ENCODE peak calls at places on chromosome 10, in seven cellular contexts. One of them, this sample, is unnamed.

GRCh38 chr10:16649757-16650156 is 128.1 kb upstream of the C1QL3 start:
- DNase-seq in HS-5: no peak
- DNase-seq in A172: no peak
- DNase-seq in testis: no peak
- DNase-seq in astrocyte of the spinal cord: no peak
- DNase-seq in GM04503: no peak
- DNase-seq in HuH-7.5: no peak
- DNase-seq in this sample: no peak

GRCh38 chr10:49756641-49757040 is 5.5 kb downstream of the OGDHL start:
- DNase-seq in HS-5: no peak
- DNase-seq in A172: no peak
- DNase-seq in testis: no peak
- DNase-seq in astrocyte of the spinal cord: no peak
- DNase-seq in GM04503: no peak
- DNase-seq in HuH-7.5: no peak
- DNase-seq in this sample: no peak

GRCh38 chr10:80206277-80206655 is 929 bp upstream of the ANXA11 start:
- DNase-seq in HS-5: no peak
- DNase-seq in A172: no peak
- DNase-seq in testis: no peak
- DNase-seq in astrocyte of the spinal cord: no peak
- DNase-seq in GM04503: no peak
- DNase-seq in HuH-7.5: no peak
- DNase-seq in this sample: no peak

GRCh38 chr10:32190890-32191491 is 134.8 kb upstream of the KIF5B start:
- DNase-seq in HS-5: no peak
- DNase-seq in A172: peak
- DNase-seq in testis: no peak
- DNase-seq in astrocyte of the spinal cord: peak
- DNase-seq in GM04503: no peak
- DNase-seq in HuH-7.5: no peak
- DNase-seq in this sample: no peak

GRCh38 chr10:120517196-120517595 is 60.2 kb downstream of the PLPP4 start:
- DNase-seq in HS-5: no peak
- DNase-seq in A172: no peak
- DNase-seq in testis: no peak
- DNase-seq in astrocyte of the spinal cord: no peak
- DNase-seq in GM04503: no peak
- DNase-seq in HuH-7.5: no peak
- DNase-seq in this sample: no peak

GRCh38 chr10:44333511-44333910 is 51.4 kb downstream of the CXCL12 start:
- DNase-seq in HS-5: no peak
- DNase-seq in A172: no peak
- DNase-seq in testis: no peak
- DNase-seq in astrocyte of the spinal cord: no peak
- DNase-seq in GM04503: no peak
- DNase-seq in HuH-7.5: no peak
- DNase-seq in this sample: no peak

GRCh38 chr10:107740962-107741690 is 576.6 kb upstream of the SORCS1 start:
- DNase-seq in HS-5: peak
- DNase-seq in A172: peak
- DNase-seq in testis: no peak
- DNase-seq in astrocyte of the spinal cord: peak
- DNase-seq in GM04503: no peak
- DNase-seq in HuH-7.5: no peak
- DNase-seq in this sample: no peak

GRCh38 chr10:121860810-121861209 is 67.0 kb downstream of the ATE1 start:
- DNase-seq in HS-5: no peak
- DNase-seq in A172: no peak
- DNase-seq in testis: no peak
- DNase-seq in astrocyte of the spinal cord: no peak
- DNase-seq in GM04503: no peak
- DNase-seq in HuH-7.5: no peak
- DNase-seq in this sample: no peak

GRCh38 chr10:5632430-5632829 is 34.0 kb downstream of the ASB13 start:
- DNase-seq in HS-5: no peak
- DNase-seq in A172: peak
- DNase-seq in testis: no peak
- DNase-seq in astrocyte of the spinal cord: no peak
- DNase-seq in GM04503: no peak
- DNase-seq in HuH-7.5: peak
- DNase-seq in this sample: no peak

GRCh38 chr10:28331821-28332220 is 29.0 kb upstream of the MPP7 start:
- DNase-seq in HS-5: peak
- DNase-seq in A172: peak
- DNase-seq in testis: no peak
- DNase-seq in astrocyte of the spinal cord: peak
- DNase-seq in GM04503: peak
- DNase-seq in HuH-7.5: no peak
- DNase-seq in this sample: peak

GRCh38 chr10:116287906-116288501 is 15.0 kb upstream of the GFRA1 start:
- DNase-seq in HS-5: no peak
- DNase-seq in A172: peak
- DNase-seq in testis: peak
- DNase-seq in astrocyte of the spinal cord: peak
- DNase-seq in GM04503: no peak
- DNase-seq in HuH-7.5: no peak
- DNase-seq in this sample: no peak